ENCODE peak calls at places on chromosome 20, in eight cellular contexts. One of them, this sample, is unnamed.

GRCh38 chr20:34744847-34745246 is 40.7 kb downstream of the TP53INP2 start:
- DNase-seq in pons: no peak
- DNase-seq in colonic mucosa: no peak
- DNase-seq in hippocampal formation: no peak
- DNase-seq in NAMALWA: no peak
- DNase-seq in natural killer cell: no peak
- DNase-seq in HEK293T: no peak
- DNase-seq in breast epithelium: no peak
- DNase-seq in this sample: no peak

GRCh38 chr20:64150756-64151633 is 13.3 kb upstream of the MYT1 start:
- DNase-seq in pons: no peak
- DNase-seq in colonic mucosa: no peak
- DNase-seq in hippocampal formation: no peak
- DNase-seq in NAMALWA: no peak
- DNase-seq in natural killer cell: no peak
- DNase-seq in HEK293T: no peak
- DNase-seq in breast epithelium: no peak
- DNase-seq in this sample: no peak

GRCh38 chr20:58072695-58073671 is 155.5 kb downstream of the ANKRD60 start:
- DNase-seq in pons: no peak
- DNase-seq in colonic mucosa: peak
- DNase-seq in hippocampal formation: no peak
- DNase-seq in NAMALWA: no peak
- DNase-seq in natural killer cell: no peak
- DNase-seq in HEK293T: no peak
- DNase-seq in breast epithelium: no peak
- DNase-seq in this sample: no peak

GRCh38 chr20:8305449-8305978 is 173.4 kb downstream of the PLCB1 start:
- DNase-seq in pons: no peak
- DNase-seq in colonic mucosa: peak
- DNase-seq in hippocampal formation: no peak
- DNase-seq in NAMALWA: peak
- DNase-seq in natural killer cell: peak
- DNase-seq in HEK293T: peak
- DNase-seq in breast epithelium: no peak
- DNase-seq in this sample: peak

GRCh38 chr20:56245761-56246160 is 2.8 kb upstream of the MC3R start:
- DNase-seq in pons: no peak
- DNase-seq in colonic mucosa: no peak
- DNase-seq in hippocampal formation: no peak
- DNase-seq in NAMALWA: no peak
- DNase-seq in natural killer cell: no peak
- DNase-seq in HEK293T: no peak
- DNase-seq in breast epithelium: no peak
- DNase-seq in this sample: no peak

GRCh38 chr20:43844778-43845614 is 69.7 kb upstream of the TOX2 start:
- DNase-seq in pons: peak
- DNase-seq in colonic mucosa: no peak
- DNase-seq in hippocampal formation: no peak
- DNase-seq in NAMALWA: no peak
- DNase-seq in natural killer cell: no peak
- DNase-seq in HEK293T: no peak
- DNase-seq in breast epithelium: peak
- DNase-seq in this sample: peak

GRCh38 chr20:47392015-47392720 is 35.7 kb upstream of the ZMYND8 start:
- DNase-seq in pons: no peak
- DNase-seq in colonic mucosa: peak
- DNase-seq in hippocampal formation: peak
- DNase-seq in NAMALWA: peak
- DNase-seq in natural killer cell: no peak
- DNase-seq in HEK293T: peak
- DNase-seq in breast epithelium: no peak
- DNase-seq in this sample: peak

GRCh38 chr20:4449977-4450715 is 271.6 kb upstream of the PRND start:
- DNase-seq in pons: no peak
- DNase-seq in colonic mucosa: no peak
- DNase-seq in hippocampal formation: no peak
- DNase-seq in NAMALWA: peak
- DNase-seq in natural killer cell: no peak
- DNase-seq in HEK293T: peak
- DNase-seq in breast epithelium: no peak
- DNase-seq in this sample: peak

GRCh38 chr20:44394520-44395182 is 39.2 kb downstream of the HNF4A start:
- DNase-seq in pons: no peak
- DNase-seq in colonic mucosa: no peak
- DNase-seq in hippocampal formation: no peak
- DNase-seq in NAMALWA: no peak
- DNase-seq in natural killer cell: no peak
- DNase-seq in HEK293T: no peak
- DNase-seq in breast epithelium: no peak
- DNase-seq in this sample: no peak

GRCh38 chr20:26276811-26277210 is 580.2 kb upstream of the ZNF337 start:
- DNase-seq in pons: peak
- DNase-seq in colonic mucosa: no peak
- DNase-seq in hippocampal formation: no peak
- DNase-seq in NAMALWA: no peak
- DNase-seq in natural killer cell: no peak
- DNase-seq in HEK293T: no peak
- DNase-seq in breast epithelium: no peak
- DNase-seq in this sample: no peak

GRCh38 chr20:51354769-51355319 is 187.7 kb downstream of the NFATC2 start:
- DNase-seq in pons: no peak
- DNase-seq in colonic mucosa: no peak
- DNase-seq in hippocampal formation: no peak
- DNase-seq in NAMALWA: no peak
- DNase-seq in natural killer cell: no peak
- DNase-seq in HEK293T: no peak
- DNase-seq in breast epithelium: no peak
- DNase-seq in this sample: no peak

GRCh38 chr20:53872081-53872541 is 198.3 kb downstream of the BCAS1 start:
- DNase-seq in pons: no peak
- DNase-seq in colonic mucosa: no peak
- DNase-seq in hippocampal formation: no peak
- DNase-seq in NAMALWA: peak
- DNase-seq in natural killer cell: no peak
- DNase-seq in HEK293T: no peak
- DNase-seq in breast epithelium: no peak
- DNase-seq in this sample: no peak

GRCh38 chr20:22586645-22587310 is 2.4 kb upstream of the FOXA2 start:
- DNase-seq in pons: no peak
- DNase-seq in colonic mucosa: peak
- DNase-seq in hippocampal formation: no peak
- DNase-seq in NAMALWA: peak
- DNase-seq in natural killer cell: no peak
- DNase-seq in HEK293T: peak
- DNase-seq in breast epithelium: no peak
- DNase-seq in this sample: no peak

This sample was measured in HCT116.